ENCODE peak calls at places on chromosomes 7 and 10, in eight cellular contexts. T, O, X, A, I, L, V and J are unnamed samples.

GRCh38 chr7:151773795-151774194 is 103.1 kb downstream of the PRKAG2 start:
- DNase-seq in L (no peak), A (no peak), X (peak), V (no peak), T (no peak), I (no peak), O (no peak), J (no peak)

GRCh38 chr7:2162959-2163358 is 69.8 kb downstream of the MAD1L1 start:
- DNase-seq in A (no peak), O (no peak), X (no peak), L (no peak), V (no peak), T (no peak), I (no peak), J (no peak)

GRCh38 chr7:95674101-95674500 is 77.8 kb upstream of the PDK4 start:
- DNase-seq in T (no peak), A (no peak), V (no peak), O (no peak), L (no peak), X (no peak), I (no peak), J (no peak)

GRCh38 chr10:71038234-71038633 is 149.9 kb upstream of the PCBD1 start:
- DNase-seq in A (no peak), L (no peak), V (no peak), O (no peak), I (no peak), X (no peak), T (no peak), J (no peak)

GRCh38 chr10:8594176-8594575 is 539.7 kb downstream of the GATA3 start:
- DNase-seq in V (no peak), X (no peak), A (no peak), L (no peak), O (no peak), T (no peak), I (no peak), J (no peak)

GRCh38 chr7:15016726-15017125 is 114.2 kb upstream of the DGKB start:
- DNase-seq in V (no peak), T (no peak), O (peak), I (no peak), L (peak), X (no peak), A (no peak), J (peak)

GRCh38 chr7:29163854-29164253 is 17.5 kb upstream of the CPVL start:
- DNase-seq in V (no peak), O (peak), I (no peak), A (no peak), L (no peak), T (no peak), X (no peak), J (no peak)

GRCh38 chr10:119478111-119479047 is 64.1 kb downstream of the RGS10 start:
- DNase-seq in A (no peak), O (no peak), L (no peak), X (no peak), T (no peak), V (peak), I (no peak), J (no peak)